ENCODE peak calls at places on chromosome 9, in five cellular contexts. Y, H, C, R and T are unnamed samples.

GRCh38 chr9:124779368-124780059 is 2.6 kb downstream of the OLFML2A start:
- DNase-seq in C (peak), R (no peak), H (no peak), Y (no peak), T (peak)

GRCh38 chr9:2018764-2019548 is 3.8 kb downstream of the SMARCA2 start:
- DNase-seq in R (no peak), Y (peak), C (no peak), H (no peak), T (no peak)

GRCh38 chr9:133991964-133992779 is at the start of gene VAV2:
- DNase-seq in R (no peak), H (peak), Y (peak), C (no peak), T (peak)

GRCh38 chr9:35675732-35676392 is 2.1 kb downstream of the CA9 start:
- DNase-seq in Y (no peak), R (no peak), H (no peak), C (no peak), T (no peak)

GRCh38 chr9:133873006-133873780 is 118.9 kb downstream of the VAV2 start:
- DNase-seq in H (no peak), Y (no peak), R (no peak), C (no peak), T (peak)

GRCh38 chr9:110952018-110952864 is 86.0 kb downstream of the LPAR1 start:
- DNase-seq in Y (no peak), H (no peak), R (no peak), C (no peak), T (no peak)

GRCh38 chr9:110116543-110116885 is 91.4 kb downstream of the C9orf152 start:
- DNase-seq in R (no peak), C (no peak), H (peak), Y (no peak), T (peak)

GRCh38 chr9:128224877-128225276 is 21.7 kb downstream of the DNM1 start:
- DNase-seq in C (no peak), H (no peak), Y (no peak), R (no peak), T (no peak)

GRCh38 chr9:27086818-27087680 is 22.0 kb upstream of the TEK start:
- DNase-seq in R (no peak), H (no peak), Y (no peak), C (no peak), T (peak)

GRCh38 chr9:37919956-37920335 is 16.0 kb upstream of the SLC25A51 start:
- DNase-seq in Y (no peak), H (no peak), R (no peak), C (no peak), T (no peak)

GRCh38 chr9:108039491-108039890 is 549.9 kb upstream of the KLF4 start:
- DNase-seq in R (no peak), H (no peak), Y (no peak), C (no peak), T (no peak)

GRCh38 chr9:112793213-112793810 is 42.8 kb downstream of the SNX30 start:
- DNase-seq in R (no peak), H (peak), C (no peak), Y (peak), T (peak)

GRCh38 chr9:38017149-38017884 is 51.7 kb downstream of the SHB start:
- DNase-seq in Y (no peak), C (no peak), R (peak), H (peak), T (peak)

GRCh38 chr9:93247892-93248291 is 64.0 kb downstream of the WNK2 start:
- DNase-seq in R (no peak), Y (no peak), C (no peak), H (no peak), T (no peak)

GRCh38 chr9:114521846-114522245 is 16.6 kb upstream of the WHRN start:
- DNase-seq in C (no peak), Y (no peak), H (no peak), R (no peak), T (peak)

GRCh38 chr9:96031366-96031824 is 155.9 kb downstream of the ERCC6L2 start:
- DNase-seq in Y (no peak), C (no peak), H (no peak), R (peak), T (peak)

GRCh38 chr9:109086221-109086620 is 33.5 kb downstream of the TMEM245 start:
- DNase-seq in C (no peak), Y (no peak), H (no peak), R (no peak), T (peak)

GRCh38 chr9:32426278-32426939 is 42.0 kb downstream of the ACO1 start:
- DNase-seq in Y (no peak), C (no peak), R (no peak), H (peak), T (peak)

GRCh38 chr9:72012642-72013041 is 47.8 kb downstream of the C9orf57 start:
- DNase-seq in C (no peak), R (no peak), Y (no peak), H (no peak), T (no peak)

GRCh38 chr9:126784401-126784800 is 20.4 kb upstream of the ZBTB43 start:
- DNase-seq in C (no peak), R (no peak), H (no peak), Y (no peak), T (no peak)

GRCh38 chr9:134326754-134327526 is 685 bp downstream of the RXRA start:
- DNase-seq in H (peak), Y (no peak), C (no peak), R (no peak), T (peak)

GRCh38 chr9:84403288-84403687 is 62.7 kb upstream of the SLC28A3 start:
- DNase-seq in H (no peak), R (no peak), C (no peak), Y (no peak), T (no peak)

GRCh38 chr9:138050472-138051330 is 173.1 kb downstream of the CACNA1B start:
- DNase-seq in Y (no peak), R (no peak), C (no peak), H (no peak), T (no peak)